ENCODE peak calls at places on chromosome 15, in four cellular contexts. P is stimulated activated CD4-positive, alpha-beta T cell treated with anti-CD3 and anti-CD28 coated beads, Interleukin-15, amount 100 ng/mL, for 1 hour; T is posterior cingulate gyrus; W is GM10248. G is an unnamed sample.

GRCh38 chr15:100337422-100338044 is 4.2 kb downstream of the ADAMTS17 start:
- DNase-seq in P (no peak), T (no peak), W (no peak), G (no peak)

GRCh38 chr15:62792960-62793758 is 249.4 kb upstream of the TPM1 start:
- DNase-seq in P (no peak), T (no peak), W (no peak), G (no peak)

GRCh38 chr15:28956491-28956890 is 70.7 kb downstream of the APBA2 start:
- DNase-seq in P (no peak), T (no peak), W (no peak), G (no peak)

GRCh38 chr15:64478863-64479262 is 18.5 kb downstream of the ZNF609 start:
- DNase-seq in P (no peak), T (no peak), W (no peak), G (no peak)

GRCh38 chr15:77857419-77857818 is 220.1 kb downstream of the TBC1D2B start:
- DNase-seq in P (no peak), T (no peak), W (no peak), G (no peak)

GRCh38 chr15:98548172-98548971 is 100.0 kb upstream of the IGF1R start:
- DNase-seq in P (peak), T (peak), W (no peak), G (peak)

GRCh38 chr15:32718822-32719716 is 1.3 kb downstream of the GREM1 start:
- DNase-seq in P (no peak), T (peak), W (no peak), G (no peak)

GRCh38 chr15:80967451-80967850 is 22.2 kb downstream of the MESD start:
- DNase-seq in P (no peak), T (no peak), W (no peak), G (no peak)

GRCh38 chr15:81480645-81481053 is 106.6 kb upstream of the TMC3 start:
- DNase-seq in P (no peak), T (no peak), W (peak), G (peak)

GRCh38 chr15:71757741-71758530 is 52.4 kb upstream of the NR2E3 start:
- DNase-seq in P (no peak), T (no peak), W (no peak), G (no peak)

GRCh38 chr15:66545249-66545648 is 20.5 kb downstream of the LCTL start:
- DNase-seq in P (no peak), T (no peak), W (no peak), G (no peak)

GRCh38 chr15:32688151-32688639 is 29.6 kb upstream of the GREM1 start:
- DNase-seq in P (no peak), T (no peak), W (no peak), G (no peak)

GRCh38 chr15:83565553-83566159 is 88.3 kb upstream of the ADAMTSL3 start:
- DNase-seq in P (no peak), T (no peak), W (peak), G (peak)

GRCh38 chr15:92674347-92674746 is 18.8 kb upstream of the FAM174B start:
- DNase-seq in P (no peak), T (no peak), W (no peak), G (no peak)

GRCh38 chr15:66850078-66850991 is 148.3 kb downstream of the SMAD6 start:
- DNase-seq in P (no peak), T (no peak), W (peak), G (no peak)

GRCh38 chr15:88871313-88871712 is 24.0 kb downstream of the HAPLN3 start:
- DNase-seq in P (no peak), T (no peak), W (no peak), G (no peak)

GRCh38 chr15:69631005-69631404 is 178.4 kb downstream of the RPLP1 start:
- DNase-seq in P (no peak), T (no peak), W (no peak), G (no peak)

GRCh38 chr15:47360296-47360695 is 357.0 kb upstream of the SEMA6D start:
- DNase-seq in P (no peak), T (no peak), W (no peak), G (no peak)

GRCh38 chr15:44317423-44317822 is 28.9 kb downstream of the GOLM2 start:
- DNase-seq in P (no peak), T (no peak), W (no peak), G (no peak)

GRCh38 chr15:65192016-65192415 is 6.9 kb upstream of the CLPX start:
- DNase-seq in P (no peak), T (no peak), W (no peak), G (no peak)

GRCh38 chr15:92914103-92914499 is 14.0 kb downstream of the CHD2 start:
- DNase-seq in P (no peak), T (no peak), W (no peak), G (no peak)

GRCh38 chr15:76987896-76988860 is 6.7 kb upstream of the PSTPIP1 start:
- DNase-seq in P (no peak), T (no peak), W (peak), G (no peak)